ENCODE peak calls at places on chromosomes 13 and 19, in ten cellular contexts. H is iris pigment epithelial cell; J is GDM1; V is activated naive CD8-positive, alpha-beta T cell treated with anti-CD3 and anti-CD28 coated beads, Interleukin-2, amount 50 U/mL, for 16 hours; I is H54; W is activated CD4-positive, alpha-beta T cell treated with anti-CD3 and anti-CD28 coated beads for 1 hour; D is naive thymus-derived CD8-positive, alpha-beta T cell; B is activated naive CD4-positive, alpha-beta T cell treated with anti-CD3 and anti-CD28 coated beads for 36 hours; R is fibroblast of villous mesenchyme; O is heart right ventricle. U is an unnamed sample.

GRCh38 chr19:44356383-44357111 is at the start of gene ZNF112:
- DNase-seq in O (peak), J (no peak), R (peak), D (no peak), H (peak), B (peak), W (no peak), I (peak), V (no peak), U (peak)

GRCh38 chr13:75797719-75798118 is 161.6 kb downstream of the LMO7 start:
- DNase-seq in H (no peak), V (no peak), O (no peak), B (no peak), R (no peak), D (no peak), J (no peak), I (no peak), W (no peak), U (no peak)

GRCh38 chr13:112679932-112680677 is 9.7 kb upstream of the ATP11A start:
- DNase-seq in W (no peak), V (no peak), J (no peak), D (no peak), B (no peak), O (no peak), H (no peak), I (no peak), R (no peak), U (no peak)

GRCh38 chr13:23455401-23456185 is 22.1 kb upstream of the SACS start:
- DNase-seq in V (no peak), B (no peak), R (no peak), J (no peak), D (no peak), O (no peak), I (no peak), W (no peak), H (no peak), U (no peak)

GRCh38 chr19:31890230-31890629 is 455.2 kb upstream of the ZNF507 start:
- DNase-seq in O (no peak), W (no peak), V (no peak), J (no peak), B (no peak), D (no peak), H (no peak), I (no peak), R (no peak), U (no peak)

GRCh38 chr13:113065406-113066141 is 40.0 kb upstream of the F7 start:
- DNase-seq in H (no peak), D (no peak), V (no peak), I (no peak), O (peak), W (no peak), B (no peak), R (no peak), J (no peak), U (no peak)

GRCh38 chr13:75518439-75519088 is 19.1 kb downstream of the COMMD6 start:
- DNase-seq in I (no peak), J (no peak), R (no peak), D (no peak), H (no peak), V (no peak), W (no peak), O (no peak), B (no peak), U (no peak)

GRCh38 chr19:37692956-37693660 is 26.5 kb downstream of the ZNF607 start:
- DNase-seq in O (no peak), V (no peak), R (no peak), J (no peak), B (no peak), I (no peak), D (no peak), H (no peak), W (no peak), U (no peak)

GRCh38 chr13:75312884-75313520 is 169.0 kb downstream of the TBC1D4 start:
- DNase-seq in I (no peak), D (no peak), H (no peak), V (no peak), B (peak), W (no peak), R (no peak), J (no peak), O (no peak), U (no peak)

GRCh38 chr13:64459778-64460177 is 2770.4 kb downstream of the PCDH9 start:
- DNase-seq in B (no peak), W (no peak), H (no peak), O (no peak), R (no peak), D (no peak), V (no peak), J (no peak), I (no peak), U (no peak)

GRCh38 chr19:1411255-1412191 is 4.1 kb downstream of the DAZAP1 start:
- DNase-seq in W (no peak), D (no peak), J (no peak), O (peak), I (no peak), B (no peak), R (peak), H (peak), V (no peak), U (no peak)

GRCh38 chr13:29743229-29743786 is 107.1 kb downstream of the UBL3 start:
- DNase-seq in V (no peak), D (no peak), J (no peak), R (peak), W (no peak), B (no peak), H (no peak), O (peak), I (no peak), U (peak)

GRCh38 chr19:18437481-18438330 is at the start of gene ISYNA1:
- DNase-seq in R (peak), I (no peak), V (no peak), B (peak), O (peak), J (peak), D (peak), W (no peak), H (peak), U (no peak)

GRCh38 chr19:34474233-34474989 is 7.1 kb upstream of the WTIP start:
- DNase-seq in D (no peak), B (no peak), R (no peak), H (no peak), V (no peak), J (no peak), I (no peak), O (no peak), W (no peak), U (no peak)

GRCh38 chr13:84481958-84482357 is 599.7 kb upstream of the SLITRK1 start:
- DNase-seq in I (no peak), D (no peak), V (no peak), H (peak), O (no peak), R (no peak), W (no peak), J (no peak), B (no peak), U (no peak)